ENCODE peak calls at places on chromosomes 13 and 19, in four cellular contexts. X, O, Q and E are unnamed samples.

GRCh38 chr13:95185851-95186250 is 115.4 kb downstream of the ABCC4 start:
- DNase-seq in X (no peak), O (no peak), Q (peak; percentile 14), E (no peak)

GRCh38 chr13:77918391-77919261 is at the start of gene EDNRB:
- DNase-seq in X (peak; percentile 88), O (no peak), Q (peak; percentile 25), E (peak; percentile 12)

GRCh38 chr19:51101171-51101865 is 6.9 kb downstream of the CTU1 start:
- DNase-seq in X (no peak), O (no peak), Q (no peak), E (no peak)

GRCh38 chr13:36718686-36719085 is 44.9 kb downstream of the SERTM1 start:
- DNase-seq in X (no peak), O (no peak), Q (no peak), E (no peak)

GRCh38 chr19:44644391-44645016 is 794 bp downstream of the PVR start:
- DNase-seq in X (no peak), O (no peak), Q (peak; percentile 61), E (peak; percentile 28)

GRCh38 chr13:32443111-32443510 is 15.2 kb upstream of the N4BP2L1 start:
- DNase-seq in X (no peak), O (no peak), Q (peak; percentile 41), E (peak; percentile 21)

GRCh38 chr19:16876904-16877361 is 11.9 kb upstream of the F2RL3 start:
- DNase-seq in X (no peak), O (no peak), Q (no peak), E (no peak)

GRCh38 chr13:111232191-111232590 is 88.3 kb upstream of the TEX29 start:
- DNase-seq in X (no peak), O (no peak), Q (no peak), E (no peak)

GRCh38 chr19:10290876-10291553 is 1.3 kb downstream of the ICAM5 start:
- DNase-seq in X (peak; percentile 94), O (no peak), Q (peak; percentile 50), E (no peak)

GRCh38 chr19:33872445-33873320 is 76.0 kb downstream of the KCTD15 start:
- DNase-seq in X (peak; percentile 32), O (peak; percentile 45), Q (no peak), E (no peak)

GRCh38 chr13:99528547-99528946 is 27.3 kb downstream of the TM9SF2 start:
- DNase-seq in X (no peak), O (no peak), Q (no peak), E (no peak)

GRCh38 chr13:94251801-94252200 is 227.7 kb downstream of the DCT start:
- DNase-seq in X (no peak), O (no peak), Q (peak; percentile 27), E (no peak)

GRCh38 chr19:15245370-15246197 is 13.3 kb upstream of the EPHX3 start:
- DNase-seq in X (no peak), O (no peak), Q (no peak), E (no peak)

GRCh38 chr19:6011794-6012193 is 33.9 kb upstream of the RANBP3 start:
- DNase-seq in X (no peak), O (no peak), Q (no peak), E (no peak)

GRCh38 chr13:33352023-33352422 is 66.5 kb upstream of the STARD13 start:
- DNase-seq in X (no peak), O (no peak), Q (no peak), E (no peak)

GRCh38 chr13:31261241-31261640 is 61.5 kb downstream of the B3GLCT start:
- DNase-seq in X (no peak), O (no peak), Q (no peak), E (no peak)

GRCh38 chr19:34851277-34851804 is 75.4 kb upstream of the ZNF30 start:
- DNase-seq in X (no peak), O (no peak), Q (no peak), E (no peak)

GRCh38 chr19:16340092-16340491 is 15.5 kb downstream of the KLF2 start:
- DNase-seq in X (no peak), O (no peak), Q (no peak), E (no peak)

GRCh38 chr19:13604902-13605586 is 98.8 kb upstream of the CACNA1A start:
- DNase-seq in X (no peak), O (no peak), Q (no peak), E (no peak)

GRCh38 chr13:104832265-104832664 is 1703.2 kb downstream of the EFNB2 start:
- DNase-seq in X (no peak), O (no peak), Q (no peak), E (no peak)

GRCh38 chr19:5351731-5352228 is 11.2 kb upstream of the PTPRS start:
- DNase-seq in X (no peak), O (no peak), Q (no peak), E (no peak)

GRCh38 chr19:45469132-45469834 is 1.5 kb downstream of the FOSB start:
- DNase-seq in X (peak; percentile 99), O (peak; percentile 98), Q (peak; percentile 96), E (peak; percentile 93)

GRCh38 chr19:2110822-2111221 is 14.1 kb downstream of the IZUMO4 start:
- DNase-seq in X (no peak), O (no peak), Q (no peak), E (no peak)
- H3K4me3 ChIP-seq in X (no peak overlapping the region), O (no peak overlapping the region), Q (no peak overlapping the region), E (no peak overlapping the region)

GRCh38 chr19:36060430-36060829 is 5.7 kb downstream of the WDR62 start:
- DNase-seq in X (no peak), O (no peak), Q (peak; percentile 16), E (no peak)
- TF ChIP-seq CTCF in X (no peak), O (peak; percentile 26), Q (peak; percentile 28), E (peak; percentile 32)

DNA sequence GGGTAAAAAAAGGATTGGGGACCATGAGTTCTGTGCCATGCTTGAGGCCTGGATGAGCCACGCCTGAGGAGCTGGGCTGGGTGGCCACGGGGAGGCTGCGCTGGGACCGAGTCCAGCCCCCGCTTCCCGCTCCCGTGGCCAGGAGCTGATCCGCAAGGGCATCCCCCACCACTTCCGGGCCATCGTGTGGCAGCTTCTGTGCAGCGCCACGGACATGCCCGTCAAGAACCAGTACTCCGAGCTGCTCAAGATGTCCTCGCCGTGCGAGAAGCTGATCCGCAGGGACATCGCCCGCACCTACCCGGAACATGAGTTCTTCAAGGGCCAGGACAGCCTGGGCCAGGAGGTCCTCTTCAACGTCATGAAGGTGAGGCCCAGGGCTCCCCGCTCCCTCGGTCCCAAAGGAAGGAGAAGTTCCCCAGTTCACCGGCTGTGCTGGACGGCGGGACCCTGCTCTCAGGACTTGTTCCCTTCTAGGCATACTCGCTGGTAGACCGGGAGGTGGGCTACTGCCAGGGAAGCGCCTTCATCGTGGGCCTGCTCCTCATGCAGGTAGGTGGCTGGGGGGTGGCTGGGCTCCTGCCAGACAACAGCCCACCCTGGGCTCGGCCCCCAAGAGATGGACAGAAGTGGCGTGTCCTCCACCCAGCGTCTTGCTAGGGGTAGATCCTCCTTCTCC is 18.9 kb downstream of the EVI5L start:
- DNase-seq in X (no peak), O (no peak), Q (no peak), E (no peak)
- TF ChIP-seq POLR2A in X (no peak), O (no peak), Q (no peak), E (no peak)

GRCh38 chr13:39451301-39451700 is 151.7 kb downstream of the LHFPL6 start:
- DNase-seq in X (no peak), O (no peak), Q (peak; percentile 30), E (no peak)
- H3K4me3 ChIP-seq in X (no peak overlapping the region), O (no peak overlapping the region), Q (no peak overlapping the region), E (no peak overlapping the region)

DNA sequence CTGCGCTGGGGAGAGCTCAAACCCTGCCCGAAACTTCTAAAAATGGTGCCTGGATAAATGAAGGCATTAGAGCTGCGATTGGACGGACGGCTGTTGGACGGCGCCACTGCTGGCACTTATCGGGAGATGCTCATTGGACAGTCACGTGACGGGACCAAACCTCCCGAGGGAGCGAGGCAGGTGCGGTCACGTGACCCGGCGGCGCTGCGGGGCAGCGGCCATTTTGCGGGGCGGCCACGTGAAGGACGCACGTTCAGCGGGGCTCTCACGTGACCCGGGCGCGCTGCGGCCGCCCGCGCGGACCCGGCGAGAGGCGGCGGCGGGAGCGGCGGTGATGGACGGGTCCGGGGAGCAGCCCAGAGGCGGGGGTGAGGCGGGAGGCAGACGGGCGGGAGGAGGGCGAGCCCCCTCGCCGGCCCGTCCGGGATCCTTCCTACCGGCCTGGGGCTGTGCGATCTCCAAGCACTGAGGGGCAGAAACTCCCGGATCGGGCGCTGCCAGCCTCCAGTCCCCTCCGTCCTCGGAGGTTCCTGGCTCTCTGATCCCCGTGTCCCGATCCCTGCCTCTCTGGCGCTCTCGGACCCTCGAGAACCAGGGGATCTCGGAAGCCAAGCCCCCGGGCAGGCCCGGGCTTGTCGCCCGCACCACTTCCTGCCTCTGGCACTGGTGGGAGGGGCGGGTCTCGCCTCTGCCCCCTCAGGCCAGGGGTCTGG is at the start of gene BAX:
- DNase-seq in X (peak; percentile 99), O (peak; percentile 99), Q (peak; percentile 97), E (peak; percentile 95)
- TF ChIP-seq CTCF in X (no peak), O (no peak), Q (no peak), E (peak; percentile 33)

GRCh38 chr19:55691561-55692481 is 16.8 kb downstream of the EPN1 start:
- DNase-seq in X (peak; percentile 80), O (no peak), Q (no peak), E (no peak)
- TF ChIP-seq POLR2A in X (no peak), O (no peak), Q (no peak), E (no peak)

GRCh38 chr19:40283414-40284250 is 1.5 kb downstream of the AKT2 start:
- DNase-seq in X (no peak), O (no peak), Q (peak; percentile 80), E (no peak)
- H3K4me3 ChIP-seq in X (no peak overlapping the region), O (peak overlapping the region; percentile 80), Q (no peak overlapping the region), E (peak overlapping the region; percentile 92)

GRCh38 chr13:113612626-113613025 is 28.1 kb downstream of the TFDP1 start:
- DNase-seq in X (no peak), O (no peak), Q (no peak), E (no peak)
- TF ChIP-seq CTCF in X (no peak), O (no peak), Q (no peak), E (no peak)

GRCh38 chr19:55118401-55118991 is 1.1 kb upstream of the PPP1R12C start:
- DNase-seq in X (no peak), O (no peak), Q (peak; percentile 53), E (no peak)
- TF ChIP-seq POLR2A in X (no peak), O (no peak), Q (no peak), E (no peak)

DNA sequence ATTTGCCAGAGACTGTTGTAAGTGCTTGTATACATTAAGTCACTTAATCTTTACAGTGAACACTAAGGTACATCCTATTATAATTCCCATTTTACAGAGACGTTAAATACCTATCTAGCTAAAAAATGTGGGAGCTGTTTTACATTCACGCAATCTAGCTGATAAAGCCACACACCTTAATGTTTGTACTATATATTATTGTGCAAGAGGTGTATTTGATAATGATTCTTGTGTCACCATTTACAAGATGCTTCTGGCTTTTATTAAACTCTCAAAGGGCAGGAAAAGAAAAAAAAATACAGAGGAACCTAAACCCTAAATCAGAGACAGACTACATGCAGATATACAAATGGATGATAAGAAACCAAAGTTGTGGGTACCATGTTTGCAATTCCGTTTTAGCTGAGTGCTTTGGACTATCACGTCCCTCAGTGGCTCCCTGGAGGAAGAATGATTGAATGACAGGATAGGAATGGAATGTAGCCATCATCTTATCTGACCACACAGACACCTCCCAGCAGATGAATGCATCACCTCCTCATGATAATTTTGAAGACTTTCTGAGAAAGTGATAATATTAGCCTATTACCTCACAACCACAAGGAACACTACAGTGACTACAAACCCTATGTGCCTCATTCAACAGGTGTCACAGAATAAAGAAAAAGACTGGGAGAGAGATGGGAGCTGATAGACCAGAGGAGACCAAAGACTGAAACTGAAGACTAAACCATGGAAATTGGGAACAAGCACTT is 230.5 kb upstream of the SERP2 start:
- DNase-seq in X (no peak), O (no peak), Q (no peak), E (no peak)
- H3K4me3 ChIP-seq in X (no peak overlapping the region), O (peak overlapping the region; percentile 60), Q (peak overlapping the region; percentile 14), E (peak overlapping the region; percentile 45)